ENCODE peak calls at places on chromosomes 6 and 20, in nine cellular contexts. H is CD8-positive, alpha-beta memory T cell; G is mammary epithelial cell; A is adrenal gland; N is heart left ventricle; Y is heart right ventricle; J is uterus; C is CD4-positive, CD25-positive, alpha-beta regulatory T cell; Q is pancreas. F is an unnamed sample. For H3K36me3, H3K9me3 and H3K4me1, the result is how much of the 10 kb centered on the place peaks cover.

GRCh38 chr6:20366082-20366834 is 35.4 kb upstream of the E2F3 start:
- DNase-seq in H (peak), G (peak), A (no peak), N (no peak), Y (no peak), J (no peak), C (peak), Q (no peak), F (peak)

GRCh38 chr20:2326046-2326445 is 30.2 kb downstream of the TGM3 start:
- DNase-seq in H (no peak), G (no peak), A (no peak), N (no peak), Y (no peak), J (no peak), C (no peak), Q (no peak), F (no peak)

GRCh38 chr6:1313755-1314503 is 2.0 kb downstream of the FOXQ1 start:
- DNase-seq in H (no peak), G (no peak), A (no peak), N (no peak), Y (no peak), J (no peak), C (peak), Q (peak), F (no peak)

GRCh38 chr6:54624779-54625178 is 221.8 kb upstream of the FAM83B start:
- DNase-seq in H (no peak), G (no peak), A (no peak), N (no peak), Y (no peak), J (no peak), C (no peak), Q (no peak), F (no peak)

GRCh38 chr6:56087421-56087820 is 160.0 kb downstream of the COL21A1 start:
- DNase-seq in H (no peak), G (no peak), A (no peak), N (no peak), Y (peak), J (no peak), C (no peak), Q (no peak), F (no peak)

GRCh38 chr6:56370127-56370540 is 122.8 kb upstream of the COL21A1 start:
- DNase-seq in H (no peak), G (peak), A (peak), N (peak), Y (peak), J (peak), C (no peak), Q (no peak), F (no peak)

GRCh38 chr6:118893095-118893881 is 664 bp upstream of the ASF1A start:
- DNase-seq in H (no peak), G (peak), A (peak), N (no peak), Y (peak), J (peak), C (peak), Q (no peak), F (no peak)

GRCh38 chr6:88380618-88381288 is 214.6 kb upstream of the CNR1 start:
- DNase-seq in H (no peak), G (no peak), A (no peak), N (no peak), Y (no peak), J (no peak), C (no peak), Q (no peak), F (no peak)

GRCh38 chr20:50478162-50479036 is 31.8 kb upstream of the PTPN1 start:
- DNase-seq in H (peak), G (peak), A (peak), N (peak), Y (peak), J (peak), C (peak), Q (peak), F (peak)

GRCh38 chr6:164151762-164152161 is 737.2 kb downstream of the QKI start:
- DNase-seq in H (no peak), G (no peak), A (no peak), N (no peak), Y (no peak), J (no peak), C (no peak), Q (no peak), F (no peak)

GRCh38 chr20:57502331-57502700 is 22.6 kb downstream of the CTCFL start:
- DNase-seq in H (no peak), G (no peak), A (no peak), N (no peak), Y (no peak), J (no peak), C (no peak), Q (no peak), F (no peak)

GRCh38 chr6:17012421-17013225 is 89.2 kb upstream of the STMND1 start:
- DNase-seq in H (no peak), G (peak), A (no peak), N (no peak), Y (no peak), J (peak), C (no peak), Q (no peak), F (no peak)

GRCh38 chr6:125637207-125637606 is 112.2 kb upstream of the HEY2 start:
- DNase-seq in H (no peak), G (no peak), A (no peak), N (no peak), Y (no peak), J (no peak), C (no peak), Q (no peak), F (no peak)

GRCh38 chr20:51162015-51162414 is 139.1 kb upstream of the KCNG1 start:
- DNase-seq in H (no peak), G (no peak), A (no peak), N (no peak), Y (no peak), J (no peak), C (no peak), Q (no peak), F (no peak)

GRCh38 chr6:154337423-154338005 is 19.1 kb downstream of the IPCEF1 start:
- DNase-seq in H (no peak), G (no peak), A (no peak), N (no peak), Y (no peak), J (no peak), C (no peak), Q (no peak), F (no peak)

GRCh38 chr6:18400831-18401446 is 13.8 kb downstream of the RNF144B start:
- DNase-seq in H (no peak), G (no peak), A (no peak), N (no peak), Y (no peak), J (no peak), C (peak), Q (no peak), F (no peak)

GRCh38 chr20:45833883-45834796 is 541 bp downstream of the SNX21 start:
- DNase-seq in H (peak), G (peak), A (peak), N (peak), Y (peak), J (peak), C (peak), Q (peak), F (peak)

GRCh38 chr6:129646140-129646569 is 63.8 kb downstream of the ARHGAP18 start:
- DNase-seq in H (no peak), G (no peak), A (no peak), N (no peak), Y (no peak), J (no peak), C (no peak), Q (no peak), F (no peak)

GRCh38 chr20:35305682-35306556 is 13.7 kb upstream of the FAM83C start:
- DNase-seq in H (no peak), G (peak), A (peak), N (peak), Y (no peak), J (no peak), C (peak), Q (no peak), F (no peak)

GRCh38 chr6:56539503-56540105 is 103.1 kb downstream of the DST start:
- DNase-seq in H (no peak), G (no peak), A (no peak), N (no peak), Y (no peak), J (no peak), C (no peak), Q (no peak), F (no peak)

GRCh38 chr6:136962661-136963060 is 40.6 kb downstream of the SLC35D3 start:
- DNase-seq in H (no peak), G (no peak), A (no peak), N (peak), Y (peak), J (no peak), C (no peak), Q (no peak), F (no peak)

GRCh38 chr6:20778917-20779316 is 244.7 kb downstream of the CDKAL1 start:
- DNase-seq in H (no peak), G (no peak), A (no peak), N (no peak), Y (no peak), J (no peak), C (peak), Q (no peak), F (no peak)

GRCh38 chr6:168784426-168784825 is 343.4 kb downstream of the SMOC2 start:
- DNase-seq in H (no peak), G (no peak), A (no peak), N (no peak), Y (no peak), J (no peak), C (no peak), Q (no peak), F (no peak)

GRCh38 chr20:62061851-62062418 is 3.7 kb downstream of the TAF4 start:
- DNase-seq in H (no peak), G (no peak), A (no peak), N (no peak), Y (no peak), J (no peak), C (no peak), Q (no peak), F (no peak)

GRCh38 chr6:157761331-157761921 is 61.6 kb upstream of the SNX9 start:
- DNase-seq in H (peak), G (peak), A (no peak), N (no peak), Y (no peak), J (peak), C (peak), Q (no peak), F (peak)

GRCh38 chr6:5044866-5045265 is 40.3 kb upstream of the PPP1R3G start:
- DNase-seq in H (no peak), G (no peak), A (no peak), N (no peak), Y (no peak), J (no peak), C (no peak), Q (no peak), F (no peak)

GRCh38 chr20:478010-478948 is 15.9 kb upstream of the TBC1D20 start:
- DNase-seq in H (no peak), G (peak), A (no peak), N (no peak), Y (no peak), J (no peak), C (no peak), Q (no peak), F (no peak)

GRCh38 chr20:46356195-46357029 is 48.1 kb upstream of the CDH22 start:
- DNase-seq in H (no peak), G (no peak), A (no peak), N (no peak), Y (no peak), J (no peak), C (no peak), Q (no peak), F (no peak)

GRCh38 chr6:83952830-83953229 is 80.7 kb upstream of the MRAP2 start:
- DNase-seq in H (no peak), G (no peak), A (no peak), N (no peak), Y (no peak), J (no peak), C (no peak), Q (no peak), F (no peak)

GRCh38 chr6:21522773-21523490 is 70.6 kb upstream of the SOX4 start:
- DNase-seq in H (no peak), G (no peak), A (no peak), N (no peak), Y (no peak), J (no peak), C (no peak), Q (no peak), F (no peak)

GRCh38 chr20:13183005-13183404 is 38.1 kb upstream of the ISM1 start:
- DNase-seq in H (no peak), G (no peak), A (no peak), N (no peak), Y (no peak), J (no peak), C (no peak), Q (no peak), F (no peak)

GRCh38 chr6:166005401-166005845 is 162.2 kb downstream of the TBXT start:
- DNase-seq in H (no peak), G (no peak), A (peak), N (peak), Y (peak), J (peak), C (no peak), Q (no peak), F (no peak)

GRCh38 chr6:55748880-55749279 is 126.5 kb downstream of the BMP5 start:
- DNase-seq in H (no peak), G (no peak), A (no peak), N (no peak), Y (no peak), J (no peak), C (no peak), Q (no peak), F (no peak)

GRCh38 chr6:88480822-88481221 is 314.7 kb upstream of the CNR1 start:
- DNase-seq in H (no peak), G (no peak), A (no peak), N (no peak), Y (no peak), J (no peak), C (no peak), Q (no peak), F (no peak)

GRCh38 chr6:19413323-19413722 is 423.8 kb upstream of the ID4 start:
- DNase-seq in H (no peak), G (peak), A (no peak), N (no peak), Y (no peak), J (no peak), C (no peak), Q (no peak), F (no peak)

GRCh38 chr6:134816780-134817179 is 133.1 kb downstream of the ALDH8A1 start:
- DNase-seq in H (no peak), G (no peak), A (no peak), N (no peak), Y (no peak), J (no peak), C (no peak), Q (no peak), F (no peak)

GRCh38 chr6:84522135-84522535 is 242.3 kb downstream of the TBX18 start:
- DNase-seq in H (no peak), G (peak), A (peak), N (no peak), Y (no peak), J (no peak), C (no peak), Q (no peak), F (no peak)

GRCh38 chr6:97702226-97702625 is 419.2 kb upstream of the MMS22L start:
- DNase-seq in H (no peak), G (no peak), A (no peak), N (no peak), Y (no peak), J (no peak), C (no peak), Q (no peak), F (no peak)

GRCh38 chr6:97697450-97697849 is 414.4 kb upstream of the MMS22L start:
- DNase-seq in H (no peak), G (peak), A (no peak), N (no peak), Y (no peak), J (no peak), C (no peak), Q (no peak), F (no peak)
- H3K36me3 ChIP-seq in H (under half), G (under half), A (under half), N (under half), Y (under half), J (under half), C (under half), Q (under half), F (under half)

DNA sequence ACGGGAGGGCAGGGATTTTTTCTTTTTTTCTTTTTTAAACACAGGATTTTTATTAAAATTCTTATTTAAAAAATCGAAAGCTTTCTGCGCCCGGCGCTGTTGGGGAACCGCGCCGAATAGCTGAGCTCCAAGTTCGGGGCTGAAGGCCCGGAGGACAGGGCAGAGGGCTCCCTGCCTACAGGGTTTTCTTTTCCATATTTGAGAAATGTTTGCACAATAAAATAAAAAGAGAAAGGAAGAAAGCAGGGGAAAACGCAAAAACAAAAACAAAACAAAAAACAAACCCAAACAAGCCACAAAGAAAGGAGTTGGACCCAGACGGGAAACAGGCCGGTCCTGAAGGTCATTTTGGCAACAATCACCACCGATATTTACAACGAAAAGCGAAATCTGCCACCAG is 2.9 kb downstream of the NKX2-2 start:
- DNase-seq in H (no peak), G (no peak), A (no peak), N (no peak), Y (no peak), J (no peak), C (no peak), Q (no peak), F (no peak)
- H3K9me3 ChIP-seq in H (under half), G (under half), A (under half), N (under half), Y (under half), J (under half), C (under half), Q (under half), F (under half)

GRCh38 chr6:142647436-142648389 is 297.3 kb downstream of the HIVEP2 start:
- DNase-seq in H (no peak), G (no peak), A (no peak), N (no peak), Y (no peak), J (no peak), C (no peak), Q (no peak), F (no peak)
- H3K4me1 ChIP-seq in H (under half), G (under half), A (under half), N (under half), Y (under half), J (under half), C (under half), Q (under half), F (under half)

GRCh38 chr6:44011350-44011925 is 115.8 kb downstream of the MRPL14 start:
- DNase-seq in H (no peak), G (no peak), A (no peak), N (no peak), Y (no peak), J (no peak), C (no peak), Q (no peak), F (no peak)
- H3K36me3 ChIP-seq in H (under half), G (under half), A (under half), N (under half), Y (under half), J (under half), C (under half), Q (under half), F (under half)

GRCh38 chr6:170152989-170153388 is 137.9 kb downstream of the DLL1 start:
- DNase-seq in H (no peak), G (peak), A (peak), N (peak), Y (no peak), J (no peak), C (no peak), Q (peak), F (no peak)
- H3K9me3 ChIP-seq in H (under half), G (under half), A (under half), N (under half), Y (under half), J (under half), C (under half), Q (under half), F (under half)

GRCh38 chr6:24931296-24931695 is 4.5 kb downstream of the RIPOR2 start:
- DNase-seq in H (no peak), G (no peak), A (no peak), N (no peak), Y (peak), J (no peak), C (no peak), Q (no peak), F (no peak)
- H3K4me1 ChIP-seq in H (under half), G (under half), A (under half), N (under half), Y (under half), J (under half), C (half or more), Q (under half), F (under half)

DNA sequence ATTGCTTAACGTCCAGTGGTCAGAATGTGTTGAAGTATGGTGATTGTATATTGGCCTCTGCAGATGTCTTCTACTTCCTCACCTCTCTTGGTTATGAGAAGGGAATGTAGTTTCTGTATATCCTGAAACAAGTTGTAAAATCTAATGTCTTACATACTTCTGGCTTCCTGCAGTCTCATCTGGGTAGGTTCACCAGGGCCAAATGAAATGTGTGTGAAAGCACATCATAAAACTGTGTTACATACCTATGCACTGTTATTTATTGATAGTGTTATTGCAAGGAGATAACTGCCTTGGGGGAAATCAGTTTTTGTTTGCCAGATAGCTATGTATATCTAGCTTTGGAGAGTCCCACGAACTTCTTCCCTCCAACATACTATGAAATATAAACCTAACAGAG is 35.7 kb upstream of the PLCG1 start:
- DNase-seq in H (no peak), G (no peak), A (no peak), N (no peak), Y (no peak), J (no peak), C (no peak), Q (no peak), F (no peak)
- H3K36me3 ChIP-seq in H (half or more), G (under half), A (half or more), N (half or more), Y (under half), J (under half), C (half or more), Q (under half), F (under half)

DNA sequence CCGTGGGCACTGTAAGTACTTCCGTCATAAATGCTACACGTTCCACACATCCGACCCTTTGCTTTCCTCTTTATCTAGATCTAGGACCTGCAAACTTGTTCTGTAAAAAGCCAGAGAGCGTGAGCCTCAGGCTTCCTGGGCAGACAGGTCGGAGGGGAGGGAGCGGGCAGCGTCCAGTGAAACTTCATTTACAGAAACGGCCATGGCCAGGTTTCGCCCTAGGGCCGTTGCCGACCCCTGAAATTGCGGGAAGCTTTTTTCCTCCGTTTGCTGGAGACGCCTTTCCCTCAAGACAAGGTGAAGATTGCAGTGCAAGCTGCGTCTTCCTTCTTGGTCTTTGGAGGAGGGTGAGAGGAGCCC is 155.4 kb downstream of the DLL1 start:
- DNase-seq in H (no peak), G (no peak), A (no peak), N (no peak), Y (no peak), J (no peak), C (no peak), Q (peak), F (no peak)
- H3K9me3 ChIP-seq in H (under half), G (under half), A (under half), N (under half), Y (under half), J (under half), C (under half), Q (under half), F (under half)

F was measured in naive thymus-derived CD4-positive, alpha-beta T cell.